ENCODE peak calls at places on chromosomes 5 and 9, in four cellular contexts. N is sigmoid colon; R is activated CD4-positive, alpha-beta T cell treated with anti-CD3 and anti-CD28 coated beads, Interleukin-2, amount 50 U/mL, for 1 hour; P is AML-193. A is an unnamed sample.

GRCh38 chr9:93116049-93116961 is 17.7 kb downstream of the NINJ1 start:
- DNase-seq in N (peak), R (no peak), P (peak), A (no peak)

GRCh38 chr9:89038354-89039091 is 47.3 kb downstream of the S1PR3 start:
- DNase-seq in N (no peak), R (no peak), P (no peak), A (no peak)

GRCh38 chr9:85142461-85143401 is 473.2 kb downstream of the NTRK2 start:
- DNase-seq in N (no peak), R (no peak), P (peak), A (no peak)

GRCh38 chr9:116087246-116087645 is 66.3 kb upstream of the PAPPA start:
- DNase-seq in N (no peak), R (no peak), P (no peak), A (no peak)

GRCh38 chr9:120928720-120929389 is 2.3 kb upstream of the TRAF1 start:
- DNase-seq in N (peak), R (peak), P (peak), A (peak)

GRCh38 chr5:171750316-171750788 is 35.3 kb upstream of the SMIM23 start:
- DNase-seq in N (no peak), R (no peak), P (peak), A (no peak)

GRCh38 chr9:134698587-134699342 is 57.2 kb downstream of the COL5A1 start:
- DNase-seq in N (peak), R (peak), P (peak), A (no peak)

GRCh38 chr9:133991964-133992779 is at the start of gene VAV2:
- DNase-seq in N (peak), R (no peak), P (peak), A (no peak)

GRCh38 chr5:9654886-9655285 is 24.7 kb upstream of the TAS2R1 start:
- DNase-seq in N (no peak), R (no peak), P (no peak), A (no peak)

GRCh38 chr9:3200331-3200774 is 325.4 kb downstream of the RFX3 start:
- DNase-seq in N (no peak), R (no peak), P (no peak), A (no peak)

GRCh38 chr5:88140396-88140862 is 128.2 kb downstream of the TMEM161B start:
- DNase-seq in N (peak), R (no peak), P (no peak), A (no peak)

GRCh38 chr5:180133971-180134508 is 62.5 kb upstream of the RNF130 start:
- DNase-seq in N (no peak), R (no peak), P (no peak), A (no peak)

GRCh38 chr5:55055183-55055582 is 31.1 kb downstream of the GZMK start:
- DNase-seq in N (no peak), R (no peak), P (no peak), A (no peak)

GRCh38 chr9:4147476-4148214 is 152.2 kb downstream of the GLIS3 start:
- DNase-seq in N (no peak), R (no peak), P (no peak), A (no peak)

GRCh38 chr9:131791532-131792254 is 51.8 kb upstream of the RAPGEF1 start:
- DNase-seq in N (no peak), R (no peak), P (no peak), A (no peak)

GRCh38 chr5:3269400-3270169 is 326.0 kb upstream of the IRX1 start:
- DNase-seq in N (no peak), R (no peak), P (no peak), A (no peak)

GRCh38 chr9:111934747-111935146 is 38.1 kb downstream of the UGCG start:
- DNase-seq in N (no peak), R (no peak), P (no peak), A (no peak)

GRCh38 chr5:135266975-135267374 is 132.1 kb downstream of the MACROH2A1 start:
- DNase-seq in N (no peak), R (no peak), P (no peak), A (no peak)

GRCh38 chr5:6723901-6724300 is 10.7 kb downstream of the TENT4A start:
- DNase-seq in N (no peak), R (no peak), P (no peak), A (no peak)

GRCh38 chr5:96601811-96602244 is 60.3 kb upstream of the CAST start:
- DNase-seq in N (no peak), R (peak), P (peak), A (no peak)

GRCh38 chr5:172303996-172304335 is 20.4 kb upstream of the UBTD2 start:
- DNase-seq in N (no peak), R (no peak), P (no peak), A (no peak)

GRCh38 chr9:106420511-106420944 is 442.4 kb upstream of the ZNF462 start:
- DNase-seq in N (no peak), R (no peak), P (no peak), A (no peak)

GRCh38 chr9:86816366-86816765 is 130.9 kb downstream of the GAS1 start:
- DNase-seq in N (no peak), R (no peak), P (no peak), A (no peak)

GRCh38 chr5:135040331-135041144 is 6.5 kb upstream of the PITX1 start:
- DNase-seq in N (no peak), R (no peak), P (no peak), A (no peak)

GRCh38 chr5:55850839-55851674 is at the start of gene IL31RA:
- DNase-seq in N (no peak), R (no peak), P (no peak), A (no peak)

GRCh38 chr5:74325866-74326265 is 314.7 kb downstream of the ENC1 start:
- DNase-seq in N (no peak), R (no peak), P (no peak), A (no peak)

GRCh38 chr9:90296539-90296938 is 346.1 kb downstream of the DIRAS2 start:
- DNase-seq in N (no peak), R (no peak), P (no peak), A (no peak)

GRCh38 chr9:11142965-11143738 is 530.4 kb upstream of the PTPRD start:
- DNase-seq in N (no peak), R (no peak), P (no peak), A (no peak)

GRCh38 chr9:136047076-136047774 is 47.9 kb downstream of the NACC2 start:
- DNase-seq in N (peak), R (no peak), P (no peak), A (no peak)

GRCh38 chr9:99127372-99128132 is 22.6 kb downstream of the TGFBR1 start:
- DNase-seq in N (no peak), R (no peak), P (no peak), A (no peak)

GRCh38 chr9:137067860-137068538 is 2.4 kb downstream of the SAPCD2 start:
- DNase-seq in N (peak), R (peak), P (peak), A (peak)

GRCh38 chr9:134760750-134761420 is 119.3 kb downstream of the COL5A1 start:
- DNase-seq in N (no peak), R (no peak), P (no peak), A (no peak)

A was measured in central memory CD8-positive, alpha-beta T cell.